ENCODE peak calls at places on chromosome 14, in six cellular contexts. A, M, C, U, S and T are unnamed samples.

GRCh38 chr14:96267336-96267735 is 11.3 kb downstream of the BDKRB1 start:
- DNase-seq in A (peak), M (peak), C (no peak), U (no peak), S (no peak), T (no peak)

GRCh38 chr14:57578427-57579220 is 85.0 kb upstream of the CCDC198 start:
- DNase-seq in A (no peak), M (no peak), C (peak), U (no peak), S (no peak), T (no peak)

GRCh38 chr14:35789651-35790050 is 19.4 kb downstream of the RALGAPA1 start:
- DNase-seq in A (no peak), M (peak), C (no peak), U (no peak), S (no peak), T (no peak)

GRCh38 chr14:101909371-101910096 is 54.8 kb upstream of the DYNC1H1 start:
- DNase-seq in A (no peak), M (no peak), C (no peak), U (no peak), S (no peak), T (no peak)

GRCh38 chr14:93007225-93007997 is 84.5 kb downstream of the CHGA start:
- DNase-seq in A (peak), M (peak), C (peak), U (peak), S (no peak), T (no peak)

GRCh38 chr14:75941030-75941429 is 40.8 kb downstream of the TGFB3 start:
- DNase-seq in A (peak), M (no peak), C (no peak), U (no peak), S (no peak), T (no peak)

GRCh38 chr14:70045715-70046535 is 142.8 kb downstream of the SLC8A3 start:
- DNase-seq in A (peak), M (peak), C (no peak), U (no peak), S (peak), T (peak)

GRCh38 chr14:48584031-48584430 is 908.6 kb upstream of the MDGA2 start:
- DNase-seq in A (no peak), M (no peak), C (no peak), U (no peak), S (no peak), T (no peak)

GRCh38 chr14:59187802-59188460 is 536 bp upstream of the DAAM1 start:
- DNase-seq in A (peak), M (no peak), C (no peak), U (no peak), S (peak), T (peak)

GRCh38 chr14:35851823-35852222 is 25.7 kb downstream of the BRMS1L start:
- DNase-seq in A (no peak), M (no peak), C (no peak), U (no peak), S (no peak), T (no peak)

GRCh38 chr14:61219256-61219655 is 61.9 kb downstream of the TMEM30B start:
- DNase-seq in A (no peak), M (no peak), C (no peak), U (no peak), S (no peak), T (no peak)

GRCh38 chr14:55075628-55076027 is 24.2 kb downstream of the MAPK1IP1L start:
- DNase-seq in A (no peak), M (peak), C (no peak), U (no peak), S (no peak), T (no peak)

GRCh38 chr14:64758025-64758521 is 53.8 kb downstream of the PLEKHG3 start:
- DNase-seq in A (peak), M (peak), C (no peak), U (no peak), S (no peak), T (no peak)

GRCh38 chr14:78683206-78683605 is 513.0 kb downstream of the NRXN3 start:
- DNase-seq in A (no peak), M (no peak), C (peak), U (no peak), S (no peak), T (no peak)

GRCh38 chr14:32259368-32260013 is 56.4 kb upstream of the RNU6-8 start:
- DNase-seq in A (no peak), M (peak), C (peak), U (no peak), S (no peak), T (no peak)

GRCh38 chr14:42224053-42224888 is 617.6 kb downstream of the LRFN5 start:
- DNase-seq in A (peak), M (peak), C (no peak), U (peak), S (peak), T (peak)

GRCh38 chr14:69355955-69356321 is 42.2 kb downstream of the ERH start:
- DNase-seq in A (no peak), M (peak), C (peak), U (no peak), S (no peak), T (no peak)

GRCh38 chr14:29652586-29652985 is 275.1 kb downstream of the PRKD1 start:
- DNase-seq in A (no peak), M (peak), C (no peak), U (no peak), S (no peak), T (no peak)

GRCh38 chr14:87160964-87161363 is 832.0 kb downstream of the GALC start:
- DNase-seq in A (no peak), M (no peak), C (no peak), U (no peak), S (no peak), T (no peak)

GRCh38 chr14:46571970-46572369 is 79.6 kb downstream of the RPL10L start:
- DNase-seq in A (no peak), M (peak), C (no peak), U (no peak), S (no peak), T (no peak)

GRCh38 chr14:103404920-103405319 is 19.7 kb downstream of the MARK3 start:
- DNase-seq in A (peak), M (peak), C (no peak), U (no peak), S (no peak), T (no peak)

GRCh38 chr14:34003691-34004090 is 52.8 kb upstream of the EGLN3 start:
- DNase-seq in A (no peak), M (no peak), C (no peak), U (no peak), S (no peak), T (no peak)

GRCh38 chr14:44029933-44030332 is 477.1 kb downstream of the FSCB start:
- DNase-seq in A (no peak), M (no peak), C (no peak), U (no peak), S (no peak), T (no peak)

GRCh38 chr14:85622106-85622505 is 92.2 kb downstream of the FLRT2 start:
- DNase-seq in A (no peak), M (no peak), C (no peak), U (no peak), S (no peak), T (no peak)

GRCh38 chr14:94517248-94517640 is 8.0 kb upstream of the SERPINA12 start:
- DNase-seq in A (no peak), M (no peak), C (no peak), U (no peak), S (no peak), T (no peak)

GRCh38 chr14:73777420-73777819 is 63.2 kb upstream of the PNMA1 start:
- DNase-seq in A (no peak), M (no peak), C (no peak), U (peak), S (no peak), T (no peak)
- TF ChIP-seq CTCF in A (no peak), M (no peak), C (peak), U (peak), S (no peak), T (no peak)

GRCh38 chr14:28608438-28608837 is 158.1 kb upstream of the FOXG1 start:
- DNase-seq in A (no peak), M (no peak), C (no peak), U (no peak), S (no peak), T (no peak)

GRCh38 chr14:28603606-28604005 is 163.0 kb upstream of the FOXG1 start:
- DNase-seq in A (no peak), M (no peak), C (no peak), U (no peak), S (no peak), T (no peak)

GRCh38 chr14:28613526-28613925 is 153.1 kb upstream of the FOXG1 start:
- DNase-seq in A (no peak), M (no peak), C (no peak), U (no peak), S (no peak), T (no peak)

GRCh38 chr14:28612414-28612813 is 154.2 kb upstream of the FOXG1 start:
- DNase-seq in A (no peak), M (no peak), C (no peak), U (no peak), S (no peak), T (no peak)

GRCh38 chr14:28609228-28609828 is 157.3 kb upstream of the FOXG1 start:
- DNase-seq in A (peak), M (peak), C (no peak), U (no peak), S (peak), T (peak)
- TF ChIP-seq CTCF in A (peak), M (peak), C (peak), U (peak), S (peak), T (peak)

GRCh38 chr14:90427848-90428426 is 31.1 kb downstream of the CALM1 start:
- DNase-seq in A (no peak), M (no peak), C (no peak), U (no peak), S (no peak), T (no peak)

GRCh38 chr14:90425480-90425879 is 28.7 kb downstream of the CALM1 start:
- DNase-seq in A (no peak), M (no peak), C (no peak), U (no peak), S (no peak), T (no peak)

GRCh38 chr14:90426031-90426540 is 29.3 kb downstream of the CALM1 start:
- DNase-seq in A (no peak), M (no peak), C (no peak), U (no peak), S (no peak), T (no peak)

GRCh38 chr14:90424686-90425255 is 27.9 kb downstream of the CALM1 start:
- DNase-seq in A (no peak), M (no peak), C (no peak), U (no peak), S (no peak), T (no peak)

GRCh38 chr14:90426663-90427062 is 29.8 kb downstream of the CALM1 start:
- DNase-seq in A (no peak), M (peak), C (no peak), U (no peak), S (no peak), T (no peak)
- TF ChIP-seq CTCF in A (no peak), M (no peak), C (no peak), U (no peak), S (no peak), T (no peak)

GRCh38 chr14:63438065-63438757 is 105.0 kb downstream of the PPP2R5E start:
- DNase-seq in A (peak), M (peak), C (peak), U (no peak), S (no peak), T (no peak)
- TF ChIP-seq CTCF in A (no peak), M (peak), C (peak), U (no peak), S (peak), T (no peak)

GRCh38 chr14:77549451-77549850 is 50.8 kb upstream of the ISM2 start:
- DNase-seq in A (no peak), M (no peak), C (no peak), U (no peak), S (no peak), T (no peak)

GRCh38 chr14:77544571-77544970 is 46.0 kb upstream of the ISM2 start:
- DNase-seq in A (no peak), M (no peak), C (no peak), U (no peak), S (no peak), T (no peak)

GRCh38 chr14:77543637-77544334 is 45.2 kb upstream of the ISM2 start:
- DNase-seq in A (no peak), M (peak), C (no peak), U (no peak), S (no peak), T (no peak)

GRCh38 chr14:77543240-77543551 is 44.6 kb upstream of the ISM2 start:
- DNase-seq in A (no peak), M (no peak), C (no peak), U (no peak), S (no peak), T (no peak)

DNA sequence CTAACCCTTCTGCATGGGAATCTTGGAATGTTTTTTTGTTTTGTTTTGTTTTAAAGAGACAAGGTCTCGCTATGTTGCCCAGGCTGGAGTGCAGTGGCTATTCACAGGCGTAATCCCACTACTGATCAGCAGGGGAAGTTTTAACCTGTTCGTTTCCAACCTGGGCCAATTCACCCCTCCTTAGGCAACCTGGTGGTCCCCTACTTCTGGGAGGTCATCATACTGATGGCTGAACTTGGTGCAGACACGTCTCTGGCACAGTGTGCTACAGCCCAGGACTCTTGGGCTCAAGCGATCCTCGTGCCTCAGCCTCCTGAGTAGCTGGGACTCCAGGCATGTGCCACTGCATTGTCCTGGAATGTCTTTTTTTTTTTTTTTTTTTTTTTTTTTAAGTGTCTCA is 48.9 kb upstream of the ISM2 start:
- DNase-seq in A (no peak), M (no peak), C (no peak), U (no peak), S (no peak), T (no peak)
- TF ChIP-seq CTCF in A (no peak), M (peak), C (peak), U (peak), S (peak), T (no peak)

GRCh38 chr14:30655658-30656057 is 33.5 kb downstream of the SCFD1 start:
- DNase-seq in A (no peak), M (no peak), C (no peak), U (no peak), S (no peak), T (no peak)

GRCh38 chr14:30656190-30656632 is 34.1 kb downstream of the SCFD1 start:
- DNase-seq in A (peak), M (peak), C (no peak), U (no peak), S (peak), T (peak)

GRCh38 chr14:30658645-30659044 is 36.5 kb downstream of the SCFD1 start:
- DNase-seq in A (no peak), M (no peak), C (no peak), U (no peak), S (no peak), T (no peak)

GRCh38 chr14:30657050-30657449 is 34.9 kb downstream of the SCFD1 start:
- DNase-seq in A (no peak), M (no peak), C (no peak), U (no peak), S (no peak), T (no peak)

GRCh38 chr14:30657606-30658163 is 35.6 kb downstream of the SCFD1 start:
- DNase-seq in A (no peak), M (peak), C (no peak), U (no peak), S (no peak), T (no peak)
- TF ChIP-seq CTCF in A (peak), M (peak), C (no peak), U (peak), S (peak), T (no peak)

DNA sequence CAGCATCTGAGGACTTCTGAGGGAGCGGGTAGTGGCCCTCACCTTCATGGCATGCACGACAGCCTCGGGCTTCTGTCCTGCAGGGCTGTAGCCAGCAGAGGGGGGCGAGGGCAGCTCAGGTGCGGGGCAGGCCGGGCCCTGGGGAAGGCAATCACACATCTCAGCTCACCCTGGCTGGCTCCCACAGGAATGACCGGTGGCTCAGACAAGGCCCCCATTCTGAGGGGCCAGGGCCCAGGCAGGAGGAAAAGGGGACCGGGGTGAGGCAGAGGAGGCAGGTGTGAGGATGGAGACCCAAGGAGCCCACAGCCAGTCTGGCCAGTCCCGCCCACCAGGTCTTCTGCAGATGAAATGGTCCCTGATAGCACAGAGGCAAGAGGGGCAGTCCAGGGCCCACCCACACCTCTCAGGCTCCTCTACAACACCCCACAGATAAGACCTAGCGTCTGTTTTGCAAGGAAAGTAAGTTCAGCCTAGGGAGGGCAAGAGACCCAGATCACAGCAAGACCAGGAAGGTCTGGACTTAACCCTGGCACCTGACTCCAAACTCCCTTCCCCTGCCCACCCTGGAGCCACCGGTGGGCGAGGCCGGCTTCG is 35.9 kb downstream of the CCNK start:
- DNase-seq in A (no peak), M (no peak), C (no peak), U (no peak), S (no peak), T (no peak)
- TF ChIP-seq CTCF in A (no peak), M (no peak), C (no peak), U (no peak), S (no peak), T (no peak)

GRCh38 chr14:24213866-24214652 is 771 bp upstream of the CHMP4A start:
- DNase-seq in A (no peak), M (no peak), C (no peak), U (no peak), S (no peak), T (no peak)
- TF ChIP-seq CTCF in A (no peak), M (no peak), C (no peak), U (no peak), S (no peak), T (no peak)

DNA sequence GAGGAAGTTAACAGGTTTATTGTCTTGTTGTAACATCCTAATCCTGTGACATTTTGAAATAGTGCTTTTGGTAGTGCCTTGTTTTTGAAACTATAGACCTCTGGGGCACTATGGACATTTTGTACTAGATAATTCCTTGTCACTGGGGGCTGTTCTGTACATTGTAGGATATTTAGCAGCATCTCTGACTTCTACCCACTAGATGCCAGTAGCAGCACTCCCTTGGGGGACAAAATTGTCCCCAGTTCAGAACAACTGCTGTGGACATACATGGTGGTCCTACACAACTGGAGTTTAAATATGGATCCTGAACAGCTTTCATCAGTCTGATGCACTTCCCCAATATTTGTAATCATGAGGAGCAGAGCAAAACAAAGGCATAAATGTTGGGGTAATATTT is 264.7 kb downstream of the RAD51B start:
- DNase-seq in A (no peak), M (peak), C (no peak), U (no peak), S (no peak), T (no peak)
- TF ChIP-seq CTCF in A (no peak), M (peak), C (peak), U (no peak), S (peak), T (peak)